ENCODE peak calls at places on chromosome 10, in six cellular contexts. D is RWPE2; M is stimulated activated CD8-positive, alpha-beta memory T cell treated with anti-CD3 and anti-CD28 coated beads, Interleukin-4, amount 100 ng/mL, for 1 hour; X is A172; Y is NCI-H1105; R is epithelial cell of esophagus. U is an unnamed sample.

GRCh38 chr10:124691448-124692435 is 52.4 kb downstream of the FAM53B start:
- DNase-seq in Y (no peak), R (no peak), D (no peak), M (no peak), X (no peak), U (no peak)

GRCh38 chr10:104342941-104343411 is 4.7 kb upstream of the ITPRIP start:
- DNase-seq in X (peak), Y (no peak), M (no peak), R (no peak), D (no peak), U (no peak)

GRCh38 chr10:8245131-8246117 is 190.9 kb downstream of the GATA3 start:
- DNase-seq in M (no peak), Y (no peak), R (no peak), D (no peak), X (no peak), U (no peak)

GRCh38 chr10:30818010-30818660 is 188.6 kb upstream of the LYZL2 start:
- DNase-seq in Y (no peak), M (no peak), X (peak), D (no peak), R (no peak), U (no peak)

GRCh38 chr10:78899996-78900714 is 168.6 kb upstream of the ZMIZ1 start:
- DNase-seq in R (no peak), Y (no peak), M (no peak), X (no peak), D (peak), U (no peak)

GRCh38 chr10:48932831-48933670 is 6.6 kb downstream of the LRRC18 start:
- DNase-seq in M (no peak), D (no peak), Y (no peak), R (no peak), X (no peak), U (no peak)

GRCh38 chr10:100507357-100507732 is 12.3 kb downstream of the SEC31B start:
- DNase-seq in Y (no peak), X (no peak), M (no peak), R (no peak), D (no peak), U (no peak)

GRCh38 chr10:70169011-70169410 is 1.3 kb downstream of the SAR1A start:
- DNase-seq in R (no peak), D (no peak), X (no peak), M (no peak), Y (no peak), U (no peak)

GRCh38 chr10:99296605-99297004 is 32.6 kb upstream of the CNNM1 start:
- DNase-seq in R (no peak), X (no peak), D (no peak), M (no peak), Y (no peak), U (no peak)

GRCh38 chr10:79012567-79012966 is 56.2 kb upstream of the ZMIZ1 start:
- DNase-seq in R (no peak), Y (no peak), M (no peak), X (no peak), D (no peak), U (no peak)

GRCh38 chr10:133336131-133337078 is at the start of gene CALY:
- DNase-seq in D (no peak), X (no peak), Y (no peak), M (peak), R (no peak), U (no peak)

GRCh38 chr10:33661580-33662269 is 327.3 kb upstream of the NRP1 start:
- DNase-seq in M (no peak), X (peak), R (peak), D (peak), Y (no peak), U (peak)

GRCh38 chr10:133444342-133445267 is 9.1 kb upstream of the SCART1 start:
- DNase-seq in Y (no peak), X (no peak), D (no peak), R (no peak), M (no peak), U (no peak)

GRCh38 chr10:26821699-26822542 is 38.8 kb downstream of the ABI1 start:
- DNase-seq in D (no peak), X (no peak), R (no peak), M (no peak), Y (no peak), U (no peak)

GRCh38 chr10:113019692-113020424 is 69.8 kb downstream of the TCF7L2 start:
- DNase-seq in X (no peak), D (no peak), R (no peak), M (no peak), Y (peak), U (no peak)

GRCh38 chr10:12644380-12645144 is 295.2 kb downstream of the CAMK1D start:
- DNase-seq in Y (no peak), R (no peak), M (no peak), X (peak), D (no peak), U (no peak)

GRCh38 chr10:34789993-34790506 is 25.0 kb downstream of the PARD3 start:
- DNase-seq in M (no peak), D (no peak), Y (no peak), X (no peak), R (no peak), U (peak)

GRCh38 chr10:77104459-77104980 is 533.1 kb downstream of the KCNMA1 start:
- DNase-seq in R (peak), M (no peak), D (no peak), X (peak), Y (no peak), U (no peak)

GRCh38 chr10:13340068-13340467 is 8.0 kb downstream of the SEPHS1 start:
- DNase-seq in X (no peak), D (no peak), M (no peak), Y (no peak), R (peak), U (no peak)

GRCh38 chr10:104881740-104882139 is 240.7 kb downstream of the SORCS3 start:
- DNase-seq in D (no peak), R (no peak), X (no peak), M (no peak), Y (no peak), U (no peak)

GRCh38 chr10:17725703-17726102 is 26.3 kb upstream of the TMEM236 start:
- DNase-seq in D (no peak), Y (no peak), X (no peak), R (no peak), M (no peak), U (no peak)

GRCh38 chr10:13439771-13440708 is 88.8 kb downstream of the BEND7 start:
- DNase-seq in M (peak), D (no peak), X (peak), Y (peak), R (peak), U (peak)

U was measured in NCI-H1694.